ENCODE peak calls at places on chromosomes 16 and 17, in eight cellular contexts. A, S, C, P, B, F, Z and G are unnamed samples.

GRCh38 chr17:19381361-19381740 is 3.1 kb downstream of the MAPK7 start:
- DNase-seq in A (no peak), S (no peak), C (no peak), P (no peak), B (no peak), F (no peak), Z (no peak), G (no peak)

GRCh38 chr17:75515229-75515522 is 161 bp downstream of the CASKIN2 start:
- DNase-seq in A (no peak), S (no peak), C (no peak), P (no peak), B (no peak), F (no peak), Z (no peak), G (no peak)

GRCh38 chr17:46995841-46996571 is 17.0 kb upstream of the RPRML start:
- DNase-seq in A (no peak), S (peak), C (no peak), P (peak), B (no peak), F (no peak), Z (no peak), G (no peak)

GRCh38 chr17:37079735-37080134 is 131.0 kb downstream of the AATF start:
- DNase-seq in A (no peak), S (no peak), C (no peak), P (no peak), B (no peak), F (no peak), Z (no peak), G (no peak)

GRCh38 chr16:79887541-79888540 is 287.3 kb upstream of the MAF start:
- DNase-seq in A (no peak), S (no peak), C (no peak), P (no peak), B (no peak), F (no peak), Z (no peak), G (no peak)

GRCh38 chr16:11235703-11235991 is 20.4 kb downstream of the SOCS1 start:
- DNase-seq in A (no peak), S (no peak), C (no peak), P (no peak), B (no peak), F (no peak), Z (no peak), G (no peak)

GRCh38 chr16:72501739-72502653 is 330.0 kb upstream of the PMFBP1 start:
- DNase-seq in A (peak), S (peak), C (peak), P (peak), B (peak), F (peak), Z (peak), G (peak)

GRCh38 chr17:81586096-81586495 is 33.9 kb upstream of the FAAP100 start:
- DNase-seq in A (no peak), S (no peak), C (no peak), P (no peak), B (no peak), F (no peak), Z (no peak), G (no peak)

GRCh38 chr17:42067371-42068180 is 17.2 kb upstream of the C17orf113 start:
- DNase-seq in A (peak), S (no peak), C (peak), P (peak), B (peak), F (peak), Z (peak), G (peak)

GRCh38 chr16:12340151-12340733 is 363.7 kb downstream of the SNX29 start:
- DNase-seq in A (peak), S (peak), C (no peak), P (peak), B (no peak), F (peak), Z (peak), G (peak)

GRCh38 chr16:54287758-54288591 is 1.4 kb upstream of the IRX3 start:
- DNase-seq in A (no peak), S (no peak), C (no peak), P (no peak), B (peak), F (no peak), Z (no peak), G (peak)

GRCh38 chr16:85606920-85607319 is 6.2 kb upstream of the GSE1 start:
- DNase-seq in A (no peak), S (no peak), C (no peak), P (no peak), B (no peak), F (no peak), Z (no peak), G (no peak)

GRCh38 chr16:11401161-11402050 is 56.1 kb downstream of the RMI2 start:
- DNase-seq in A (no peak), S (no peak), C (peak), P (peak), B (no peak), F (no peak), Z (no peak), G (no peak)

GRCh38 chr16:54275956-54276355 is 10.6 kb downstream of the IRX3 start:
- DNase-seq in A (no peak), S (no peak), C (no peak), P (no peak), B (no peak), F (no peak), Z (no peak), G (no peak)

GRCh38 chr17:56478836-56479447 is 114.6 kb upstream of the NOG start:
- DNase-seq in A (peak), S (peak), C (no peak), P (peak), B (no peak), F (peak), Z (peak), G (peak)

GRCh38 chr17:28181568-28181967 is 137.4 kb upstream of the TMEM97 start:
- DNase-seq in A (no peak), S (no peak), C (no peak), P (no peak), B (no peak), F (no peak), Z (no peak), G (no peak)

GRCh38 chr17:4544135-4544651 is 11.0 kb downstream of the MYBBP1A start:
- DNase-seq in A (no peak), S (no peak), C (no peak), P (no peak), B (no peak), F (no peak), Z (no peak), G (no peak)

GRCh38 chr16:88066680-88067529 is 115.7 kb downstream of the BANP start:
- DNase-seq in A (no peak), S (no peak), C (no peak), P (no peak), B (no peak), F (no peak), Z (no peak), G (no peak)

GRCh38 chr17:44502598-44503079 is 567 bp downstream of the GPATCH8 start:
- DNase-seq in A (peak), S (peak), C (no peak), P (peak), B (no peak), F (no peak), Z (peak), G (no peak)

GRCh38 chr16:1579214-1579613 is 32.7 kb downstream of the IFT140 start:
- DNase-seq in A (no peak), S (no peak), C (no peak), P (no peak), B (no peak), F (no peak), Z (peak), G (no peak)

GRCh38 chr17:42087736-42088705 is 10.3 kb downstream of the ZNF385C start:
- DNase-seq in A (peak), S (no peak), C (no peak), P (no peak), B (no peak), F (no peak), Z (no peak), G (no peak)

GRCh38 chr16:58814348-58814801 is 80.3 kb upstream of the GOT2 start:
- DNase-seq in A (peak), S (peak), C (peak), P (peak), B (peak), F (peak), Z (peak), G (peak)

GRCh38 chr16:6280055-6280454 is 1052.6 kb upstream of the RBFOX1 start:
- DNase-seq in A (no peak), S (no peak), C (no peak), P (no peak), B (no peak), F (no peak), Z (no peak), G (no peak)

GRCh38 chr16:46673320-46674013 is 15.5 kb downstream of the VPS35 start:
- DNase-seq in A (peak), S (peak), C (peak), P (peak), B (peak), F (peak), Z (peak), G (peak)

GRCh38 chr17:83171661-83172060 is 92.3 kb downstream of the METRNL start:
- DNase-seq in A (no peak), S (no peak), C (peak), P (no peak), B (no peak), F (no peak), Z (no peak), G (no peak)

GRCh38 chr17:6305613-6306360 is 129.1 kb downstream of the AIPL1 start:
- DNase-seq in A (peak), S (no peak), C (no peak), P (no peak), B (no peak), F (no peak), Z (no peak), G (no peak)

GRCh38 chr17:48626470-48627241 is 498 bp upstream of the HOXB9 start:
- DNase-seq in A (peak), S (no peak), C (no peak), P (peak), B (no peak), F (peak), Z (peak), G (peak)

GRCh38 chr17:7178973-7179316 is 225 bp downstream of the ASGR1 start:
- DNase-seq in A (no peak), S (no peak), C (no peak), P (no peak), B (no peak), F (no peak), Z (no peak), G (no peak)

GRCh38 chr17:31074772-31075538 is 19.8 kb upstream of the NF1 start:
- DNase-seq in A (no peak), S (peak), C (no peak), P (peak), B (no peak), F (no peak), Z (peak), G (no peak)

GRCh38 chr16:71722801-71723536 is 1.5 kb downstream of the PHLPP2 start:
- DNase-seq in A (peak), S (peak), C (peak), P (peak), B (peak), F (peak), Z (peak), G (peak)

GRCh38 chr16:11325404-11326083 is 19.7 kb upstream of the RMI2 start:
- DNase-seq in A (no peak), S (no peak), C (no peak), P (no peak), B (no peak), F (peak), Z (no peak), G (no peak)

GRCh38 chr16:79808731-79809130 is 208.2 kb upstream of the MAF start:
- DNase-seq in A (no peak), S (no peak), C (no peak), P (no peak), B (no peak), F (no peak), Z (no peak), G (no peak)

GRCh38 chr16:234468-235305 is at the start of gene FAM234A:
- DNase-seq in A (peak), S (peak), C (peak), P (peak), B (peak), F (peak), Z (peak), G (peak)